ENCODE peak calls at places on chromosomes 1 and 21, in eight cellular contexts. W is esophagus muscularis mucosa, R is hepatocyte, G is left lung, M is A549, E is pancreas, O is RWPE1, A is HL-60. Z is an unnamed sample.

GRCh38 chr1:224592636-224593579 is 23.2 kb upstream of the CNIH3 start:
- DNase-seq in E (no peak), O (peak), M (no peak), W (peak), A (peak), R (peak), G (no peak), Z (no peak)

GRCh38 chr1:223504741-223505140 is 111.5 kb downstream of the CCDC185 start:
- DNase-seq in E (peak), O (peak), G (peak), M (no peak), R (no peak), W (no peak), A (no peak), Z (no peak)

GRCh38 chr1:245718951-245719350 is 564.2 kb downstream of the KIF26B start:
- DNase-seq in E (no peak), A (no peak), W (no peak), M (no peak), R (no peak), G (no peak), O (no peak), Z (no peak)

GRCh38 chr1:21573971-21574458 is 64.8 kb downstream of the ALPL start:
- DNase-seq in E (peak), M (peak), G (peak), W (no peak), R (peak), A (no peak), O (peak), Z (peak)

GRCh38 chr1:92476071-92476607 is 10.6 kb downstream of the GFI1 start:
- DNase-seq in W (no peak), E (no peak), M (no peak), R (no peak), O (no peak), A (peak), G (no peak), Z (no peak)

GRCh38 chr1:15277370-15277769 is 30.3 kb downstream of the FHAD1 start:
- DNase-seq in M (no peak), E (no peak), O (no peak), G (no peak), A (no peak), R (no peak), W (no peak), Z (no peak)

GRCh38 chr1:203435628-203436027 is 40.0 kb upstream of the PRELP start:
- DNase-seq in G (no peak), O (no peak), E (no peak), R (no peak), M (no peak), A (no peak), W (no peak), Z (no peak)

GRCh38 chr1:170593612-170594011 is 61.6 kb downstream of the GORAB start:
- DNase-seq in E (no peak), M (no peak), O (no peak), A (no peak), R (no peak), W (no peak), G (no peak), Z (no peak)

GRCh38 chr1:29991025-29991424 is 732.4 kb downstream of the MATN1 start:
- DNase-seq in G (no peak), R (peak), A (no peak), M (no peak), O (peak), W (peak), E (peak), Z (no peak)

DNA sequence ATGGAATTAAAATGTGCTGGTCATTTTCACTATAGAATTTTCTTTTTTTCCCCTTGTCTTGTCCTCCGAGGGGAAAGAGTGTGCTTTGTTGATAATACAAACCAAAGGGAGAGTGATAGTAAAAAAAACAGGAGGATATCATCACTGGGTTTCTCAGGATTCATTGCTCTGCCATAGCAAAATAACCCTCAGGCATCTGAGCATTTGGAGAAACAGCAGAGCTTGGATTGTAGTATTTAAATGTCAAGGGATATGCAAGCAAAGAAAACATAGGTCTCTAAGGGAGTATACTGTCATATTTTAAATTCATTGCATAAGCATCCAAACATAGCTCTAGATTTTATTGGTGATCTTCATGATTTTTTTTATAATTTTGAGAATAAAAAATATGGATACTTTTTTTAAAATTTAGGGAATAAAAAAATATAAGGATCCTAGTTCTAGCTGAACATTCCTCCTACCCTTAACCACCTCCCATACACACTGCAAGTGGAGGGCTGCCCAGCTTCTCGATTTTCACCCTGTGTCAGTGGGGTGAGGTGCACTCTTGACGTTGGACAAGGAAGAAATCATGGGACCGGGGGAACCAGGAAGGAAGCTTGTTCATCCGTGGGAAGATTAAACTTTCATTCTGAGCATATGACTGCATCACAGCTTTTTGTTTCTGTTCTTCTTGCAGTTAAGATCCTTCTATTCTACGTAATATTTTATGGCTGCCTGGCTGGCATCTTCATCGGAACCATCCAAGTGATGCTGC is 4.4 kb downstream of the ATP1B1 start:
- DNase-seq in E (no peak), W (no peak), O (no peak), M (no peak), G (peak), R (no peak), A (no peak), Z (no peak)
- H3K27ac ChIP-seq in E (peak), W (peak), O (peak), M (peak), G (peak), R (peak), A (no peak), Z (no peak)

GRCh38 chr1:207866471-207867135 is 44.3 kb downstream of the CD34 start:
- DNase-seq in A (no peak), W (no peak), R (peak), O (no peak), G (no peak), E (no peak), M (no peak), Z (peak)
- H3K27ac ChIP-seq in A (peak), W (peak), R (no peak), O (peak), G (peak), E (peak), M (no peak), Z (peak)

DNA sequence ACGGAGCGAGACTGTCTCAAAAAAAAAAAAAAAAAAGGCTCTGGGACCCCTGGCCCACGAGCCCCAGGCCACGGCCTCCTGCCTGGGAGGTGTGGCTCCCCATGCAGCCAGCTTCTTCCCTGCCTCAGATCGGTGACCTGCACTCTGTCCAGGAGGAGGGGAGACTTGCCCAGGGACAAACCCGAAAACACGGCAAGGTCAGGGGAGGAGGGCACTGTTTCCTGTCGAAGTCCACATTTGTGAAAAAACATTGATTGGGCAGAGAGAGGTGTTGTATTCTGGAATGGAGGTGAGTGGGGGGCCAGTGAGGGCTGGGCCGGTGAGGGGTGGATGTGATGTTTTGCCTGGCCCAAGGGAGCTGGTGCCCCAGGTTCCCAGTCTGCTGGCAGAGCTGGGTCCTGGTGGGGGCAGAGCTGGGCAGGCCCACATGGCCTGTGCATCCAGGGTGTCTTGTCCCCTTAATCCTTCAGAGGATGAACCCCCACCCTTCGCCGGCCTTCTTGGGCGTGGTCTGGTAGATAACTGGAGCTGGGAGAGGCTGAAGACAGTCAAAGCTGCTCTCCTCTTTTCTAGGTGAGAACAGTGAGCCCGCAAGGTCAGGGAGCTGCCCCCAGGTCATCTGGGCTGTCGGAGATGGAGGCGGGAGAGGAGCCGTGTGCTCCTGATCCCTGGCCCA is 12.4 kb upstream of the FAAP20 start:
- DNase-seq in G (no peak), R (no peak), O (no peak), M (no peak), E (peak), W (no peak), A (no peak), Z (no peak)
- H3K27ac ChIP-seq in G (peak), R (no peak), O (peak), M (peak), E (peak), W (peak), A (no peak), Z (peak)

GRCh38 chr21:25094695-25095094 is 512.6 kb downstream of the MRPL39 start:
- DNase-seq in R (no peak), O (no peak), A (no peak), W (no peak), M (no peak), G (no peak), E (no peak), Z (no peak)

GRCh38 chr21:25092441-25093011 is 514.8 kb downstream of the MRPL39 start:
- DNase-seq in R (no peak), M (no peak), E (no peak), W (no peak), A (no peak), G (no peak), O (no peak), Z (no peak)

GRCh38 chr21:25097648-25098047 is 509.6 kb downstream of the MRPL39 start:
- DNase-seq in O (no peak), W (no peak), G (no peak), M (no peak), E (no peak), R (no peak), A (no peak), Z (no peak)
- H3K27ac ChIP-seq in O (no peak), W (no peak), G (no peak), M (no peak), E (no peak), R (no peak), A (no peak), Z (no peak)

GRCh38 chr1:192151176-192151575 is 7.1 kb upstream of the RGS18 start:
- DNase-seq in E (no peak), M (no peak), O (no peak), R (no peak), A (no peak), G (no peak), W (no peak), Z (no peak)

GRCh38 chr1:192147626-192148025 is 10.6 kb upstream of the RGS18 start:
- DNase-seq in W (no peak), E (no peak), M (no peak), G (no peak), A (no peak), R (no peak), O (no peak), Z (no peak)

GRCh38 chr1:192147221-192147620 is 11.0 kb upstream of the RGS18 start:
- DNase-seq in W (no peak), G (no peak), R (no peak), E (no peak), M (no peak), A (no peak), O (no peak), Z (no peak)
- H3K27ac ChIP-seq in W (no peak), G (no peak), R (no peak), E (no peak), M (no peak), A (no peak), O (no peak), Z (no peak)

DNA sequence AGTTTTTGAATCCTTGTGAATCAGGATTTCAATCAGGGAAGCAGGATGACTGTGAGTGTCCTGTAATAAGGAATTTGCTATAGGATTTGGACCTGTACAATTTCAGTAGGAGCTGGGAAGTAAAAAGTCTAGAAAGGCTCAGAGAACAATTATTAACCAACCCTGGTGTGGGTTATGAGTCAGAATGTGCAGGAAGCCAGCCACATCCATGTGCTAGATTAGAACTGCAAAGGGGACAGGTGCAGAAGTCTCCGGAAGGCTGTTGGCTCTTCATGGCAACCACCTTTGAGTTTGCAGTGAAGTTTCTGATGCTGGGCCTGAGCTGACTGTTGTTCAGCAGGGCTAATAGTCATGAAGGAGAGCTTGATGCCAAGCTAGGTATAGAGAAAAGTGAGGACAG is 70.7 kb downstream of the SPATA46 start:
- DNase-seq in G (no peak), R (peak), O (peak), M (peak), W (no peak), E (peak), A (no peak), Z (no peak)
- H3K27ac ChIP-seq in G (no peak), R (peak), O (no peak), M (no peak), W (no peak), E (peak), A (no peak), Z (no peak)

GRCh38 chr1:96710708-96711477 is 10.7 kb upstream of the PTBP2 start:
- DNase-seq in O (no peak), A (no peak), M (no peak), W (no peak), E (no peak), G (no peak), R (no peak), Z (no peak)

GRCh38 chr1:96721053-96721381 is 567 bp upstream of the PTBP2 start:
- DNase-seq in W (no peak), R (no peak), O (no peak), A (no peak), M (no peak), E (no peak), G (no peak), Z (no peak)

GRCh38 chr1:96713649-96714048 is 7.9 kb upstream of the PTBP2 start:
- DNase-seq in G (no peak), M (no peak), O (no peak), A (no peak), E (no peak), W (no peak), R (no peak), Z (no peak)

DNA sequence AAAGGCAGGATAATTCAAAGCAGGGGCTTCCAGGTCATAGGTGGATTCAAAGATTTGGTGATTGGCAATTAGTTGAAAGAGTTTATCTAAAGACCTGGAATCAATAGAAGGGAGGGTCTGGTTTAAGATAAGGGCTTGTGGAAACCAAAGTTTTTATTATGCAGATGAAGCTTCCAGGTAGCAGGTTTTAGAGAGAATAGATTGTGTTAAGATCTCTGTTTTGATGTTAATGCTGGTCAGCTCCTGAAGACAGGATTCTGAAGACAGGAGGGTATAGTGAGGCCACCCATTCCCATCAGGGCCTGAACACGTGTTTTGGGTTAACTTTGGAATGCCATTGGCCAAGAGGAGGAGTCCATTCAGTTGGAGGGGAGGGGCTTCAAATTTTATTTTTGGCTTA is 6.1 kb upstream of the PTBP2 start:
- DNase-seq in M (no peak), W (no peak), E (no peak), G (no peak), A (no peak), R (no peak), O (no peak), Z (no peak)
- H3K27ac ChIP-seq in M (no peak), W (no peak), E (no peak), G (no peak), A (no peak), R (no peak), O (no peak), Z (no peak)

DNA sequence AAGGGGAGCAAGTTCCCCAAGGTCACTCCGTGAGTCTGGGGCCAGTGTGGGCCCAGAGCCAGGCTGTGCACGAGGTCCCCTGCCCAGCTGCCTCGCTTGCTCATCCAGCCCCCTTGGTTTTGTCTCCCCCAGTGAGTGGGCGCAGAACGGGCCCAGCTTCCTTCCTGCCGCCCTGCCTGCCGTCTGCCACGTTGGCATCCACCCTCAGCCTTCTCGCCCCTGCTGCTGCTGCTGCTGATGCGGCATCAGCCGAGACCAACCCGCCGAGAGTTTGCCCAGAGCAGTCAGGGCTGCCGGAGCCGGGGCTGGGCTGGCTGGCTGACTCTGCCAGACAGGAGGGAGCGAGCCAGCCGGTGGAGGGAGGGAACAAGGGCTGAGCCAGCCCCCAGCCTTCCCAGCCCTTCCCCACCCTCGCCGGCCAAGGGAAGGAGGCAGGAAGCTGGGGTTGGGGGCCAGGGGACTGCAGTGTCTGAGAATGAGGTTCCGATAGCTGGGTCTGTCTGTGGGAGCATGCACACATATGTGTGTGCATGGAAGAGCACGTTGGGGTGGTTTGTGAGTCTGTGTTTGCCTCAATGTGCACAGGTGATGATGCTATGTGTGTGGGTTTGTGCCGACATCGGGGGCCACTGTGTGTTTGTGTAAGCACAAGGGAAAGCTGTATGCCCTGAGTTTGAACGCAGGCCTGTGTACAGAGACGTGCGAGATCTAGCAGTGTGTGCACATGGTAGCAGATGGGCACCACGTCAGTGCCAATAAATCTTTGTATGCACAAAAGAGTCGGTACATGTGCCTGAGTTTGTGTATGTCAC is 31.6 kb upstream of the WASF2 start:
- DNase-seq in G (no peak), W (no peak), O (no peak), E (no peak), A (no peak), M (no peak), R (no peak), Z (no peak)
- H3K27ac ChIP-seq in G (no peak), W (peak), O (peak), E (no peak), A (no peak), M (no peak), R (peak), Z (peak)